ENCODE peak calls at places on chromosomes 11 and 22, in nine cellular contexts. J is stimulated activated CD8-positive, alpha-beta memory T cell treated with anti-CD3 and anti-CD28 coated beads, Interleukin-15, amount 100 ng/mL, for 48 hours; O is activated CD4-positive, alpha-beta T cell treated with anti-CD3 and anti-CD28 coated beads for 24 hours; X is dermis microvascular lymphatic vessel endothelial cell; R is D341Med; I is HT-29; P is EL; M is T-helper 17 cell; K is epithelial cell of esophagus. A is an unnamed sample.

GRCh38 chr11:58023435-58023931 is at the start of gene OR9Q1:
- DNase-seq in J (no peak), I (no peak), R (no peak), K (no peak), O (no peak), X (no peak), M (no peak), P (no peak), A (no peak)

GRCh38 chr22:43424865-43425630 is 13.2 kb downstream of the MPPED1 start:
- DNase-seq in K (no peak), I (no peak), X (no peak), O (no peak), M (no peak), P (no peak), R (peak), J (no peak), A (no peak)

GRCh38 chr11:108733479-108734116 is 68.7 kb downstream of the DDX10 start:
- DNase-seq in K (peak), I (no peak), J (peak), M (no peak), P (peak), R (no peak), X (no peak), O (peak), A (peak)

GRCh38 chr11:122020902-122021301 is 95.1 kb downstream of the BLID start:
- DNase-seq in K (no peak), P (peak), R (no peak), M (no peak), I (no peak), X (peak), O (no peak), J (no peak), A (no peak)

GRCh38 chr22:27474711-27475547 is 326.6 kb downstream of the MN1 start:
- DNase-seq in X (peak), M (no peak), R (no peak), O (no peak), I (no peak), K (peak), J (no peak), P (peak), A (peak)

GRCh38 chr11:69817265-69818236 is 1.7 kb downstream of the FGF3 start:
- DNase-seq in R (no peak), O (no peak), I (no peak), P (peak), J (no peak), K (peak), M (no peak), X (no peak), A (no peak)

GRCh38 chr11:72228229-72228843 is 3.8 kb downstream of the INPPL1 start:
- DNase-seq in X (no peak), R (peak), J (no peak), P (no peak), M (no peak), K (peak), I (no peak), O (no peak), A (no peak)

GRCh38 chr22:19341500-19341899 is 50.0 kb upstream of the CLTCL1 start:
- DNase-seq in J (no peak), M (no peak), R (no peak), K (no peak), O (no peak), P (no peak), X (no peak), I (no peak), A (no peak)

GRCh38 chr11:129949976-129950318 is 52.7 kb downstream of the PRDM10 start:
- DNase-seq in J (no peak), M (no peak), O (no peak), R (no peak), X (no peak), K (no peak), I (no peak), P (no peak), A (no peak)

GRCh38 chr11:70105755-70106571 is 27.8 kb downstream of the ANO1 start:
- DNase-seq in R (no peak), O (no peak), P (no peak), M (no peak), X (no peak), I (no peak), K (no peak), J (no peak), A (no peak)

GRCh38 chr11:118922745-118923627 is 2.7 kb downstream of the BCL9L start:
- DNase-seq in P (no peak), O (no peak), I (peak), X (no peak), J (no peak), R (no peak), M (no peak), K (peak), A (no peak)

GRCh38 chr11:59135648-59136461 is 6.8 kb upstream of the FAM111A start:
- DNase-seq in X (peak), I (peak), J (peak), K (peak), O (peak), R (peak), P (peak), M (peak), A (no peak)

GRCh38 chr11:90532125-90532524 is 309.3 kb upstream of the CHORDC1 start:
- DNase-seq in O (no peak), P (no peak), M (no peak), X (no peak), I (no peak), R (no peak), K (no peak), J (no peak), A (no peak)

GRCh38 chr11:72764503-72764902 is 12.3 kb upstream of the ARAP1 start:
- DNase-seq in I (peak), X (no peak), K (no peak), R (no peak), P (no peak), J (no peak), M (no peak), O (no peak), A (no peak)

A was measured in BJ.